ENCODE peak calls at places on chromosomes 12 and 14, in five cellular contexts. I, F, X, T and N are unnamed samples.

GRCh38 chr12:118189761-118190181 is 53.8 kb downstream of the PEBP1 start:
- DNase-seq in I (peak), F (peak), X (peak), T (no peak), N (no peak)

GRCh38 chr14:99749142-99749541 is 44.1 kb upstream of the EML1 start:
- DNase-seq in I (no peak), F (no peak), X (no peak), T (no peak), N (no peak)

GRCh38 chr12:132491349-132491663 is 1.4 kb downstream of the FBRSL1 start:
- DNase-seq in I (no peak), F (no peak), X (no peak), T (no peak), N (no peak)

GRCh38 chr14:77303417-77304156 is 17.1 kb downstream of the POMT2 start:
- DNase-seq in I (peak), F (peak), X (peak), T (peak), N (no peak)

GRCh38 chr12:57837779-57838562 is 8.6 kb downstream of the CTDSP2 start:
- DNase-seq in I (peak), F (peak), X (peak), T (peak), N (no peak)

GRCh38 chr12:106247731-106248176 is at the start of gene CKAP4:
- DNase-seq in I (peak), F (peak), X (peak), T (peak), N (peak)

GRCh38 chr14:21112267-21112666 is 11.4 kb downstream of the TMEM253 start:
- DNase-seq in I (no peak), F (no peak), X (no peak), T (no peak), N (no peak)

GRCh38 chr14:72726444-72726843 is 167.5 kb downstream of the DPF3 start:
- DNase-seq in I (no peak), F (no peak), X (peak), T (no peak), N (no peak)

GRCh38 chr14:75559451-75560187 is 18.8 kb upstream of the FLVCR2 start:
- DNase-seq in I (peak), F (peak), X (peak), T (peak), N (no peak)

GRCh38 chr12:59096246-59096645 is 175.9 kb upstream of the LRIG3 start:
- DNase-seq in I (no peak), F (no peak), X (no peak), T (no peak), N (no peak)

GRCh38 chr12:131114942-131115584 is 161.4 kb downstream of the ADGRD1 start:
- DNase-seq in I (peak), F (no peak), X (peak), T (no peak), N (no peak)

GRCh38 chr12:11731455-11731854 is 82.0 kb downstream of the ETV6 start:
- DNase-seq in I (no peak), F (no peak), X (peak), T (no peak), N (no peak)

GRCh38 chr12:115319641-115320040 is 635.7 kb upstream of the TBX3 start:
- DNase-seq in I (no peak), F (no peak), X (no peak), T (no peak), N (no peak)

GRCh38 chr14:95062220-95062619 is 95.1 kb downstream of the DICER1 start:
- DNase-seq in I (no peak), F (no peak), X (no peak), T (no peak), N (no peak)

GRCh38 chr12:50102186-50102585 is 1.6 kb upstream of the GPD1 start:
- DNase-seq in I (no peak), F (no peak), X (no peak), T (no peak), N (no peak)

GRCh38 chr14:42057176-42057575 is 450.5 kb downstream of the LRFN5 start:
- DNase-seq in I (no peak), F (no peak), X (peak), T (no peak), N (no peak)

GRCh38 chr14:82725188-82725587 is 1191.5 kb upstream of the SEL1L start:
- DNase-seq in I (no peak), F (no peak), X (peak), T (no peak), N (no peak)

GRCh38 chr12:63480186-63480585 is 188.1 kb downstream of the DPY19L2 start:
- DNase-seq in I (no peak), F (no peak), X (no peak), T (no peak), N (no peak)

GRCh38 chr12:32995623-32996022 is 99.0 kb upstream of the PKP2 start:
- DNase-seq in I (no peak), F (no peak), X (no peak), T (no peak), N (no peak)

GRCh38 chr14:24079521-24080141 is 8.3 kb downstream of the CPNE6 start:
- DNase-seq in I (no peak), F (no peak), X (no peak), T (no peak), N (no peak)

GRCh38 chr14:21965042-21965441 is 291.4 kb upstream of the OR4E1 start:
- DNase-seq in I (no peak), F (no peak), X (no peak), T (peak), N (peak)

GRCh38 chr12:62347922-62348650 is 87.9 kb downstream of the USP15 start:
- DNase-seq in I (peak), F (no peak), X (no peak), T (no peak), N (no peak)

GRCh38 chr12:19048943-19049342 is 80.6 kb upstream of the PLEKHA5 start:
- DNase-seq in I (no peak), F (no peak), X (no peak), T (no peak), N (no peak)

GRCh38 chr12:93025145-93026103 is 96.3 kb upstream of the EEA1 start:
- DNase-seq in I (peak), F (peak), X (peak), T (peak), N (no peak)

GRCh38 chr12:47312794-47313426 is 233.2 kb upstream of the AMIGO2 start:
- DNase-seq in I (no peak), F (no peak), X (no peak), T (no peak), N (no peak)

GRCh38 chr14:86510503-86510902 is 980.6 kb downstream of the FLRT2 start:
- DNase-seq in I (no peak), F (no peak), X (peak), T (no peak), N (no peak)

GRCh38 chr12:67943295-67943892 is 45.9 kb upstream of the IFNG-AS1 start:
- DNase-seq in I (peak), F (no peak), X (peak), T (peak), N (peak)

GRCh38 chr12:43349863-43350262 is 202.1 kb downstream of the ADAMTS20 start:
- DNase-seq in I (no peak), F (no peak), X (peak), T (no peak), N (no peak)

GRCh38 chr12:53219956-53220856 is 11.8 kb downstream of the RARG start:
- DNase-seq in I (peak), F (peak), X (peak), T (peak), N (peak)